ENCODE peak calls at places on chromosomes 2 and 18, in five cellular contexts. One of them, this sample, is unnamed.

GRCh38 chr2:37418956-37419355 is 74.5 kb downstream of the QPCT start:
- DNase-seq in stomach: no peak
- DNase-seq in tibial nerve: no peak
- DNase-seq in upper lobe of left lung: no peak
- DNase-seq in body of pancreas: no peak
- DNase-seq in this sample: no peak

GRCh38 chr18:3703732-3704176 is 253.8 kb downstream of the TGIF1 start:
- DNase-seq in tibial nerve: peak; percentile 23
- DNase-seq in body of pancreas: peak; percentile 62
- DNase-seq in upper lobe of left lung: peak; percentile 47
- DNase-seq in stomach: peak; percentile 76
- DNase-seq in this sample: peak; percentile 71

GRCh38 chr2:119423811-119424210 is 7.8 kb upstream of the TMEM37 start:
- DNase-seq in upper lobe of left lung: no peak
- DNase-seq in tibial nerve: no peak
- DNase-seq in body of pancreas: no peak
- DNase-seq in stomach: no peak
- DNase-seq in this sample: no peak

GRCh38 chr2:30147196-30147714 is 448 bp downstream of the YPEL5 start:
- DNase-seq in tibial nerve: no peak
- DNase-seq in upper lobe of left lung: peak; percentile 23
- DNase-seq in body of pancreas: no peak
- DNase-seq in stomach: peak; percentile 30
- DNase-seq in this sample: peak; percentile 49

GRCh38 chr2:195343942-195344530 is 313.0 kb upstream of the SLC39A10 start:
- DNase-seq in upper lobe of left lung: no peak
- DNase-seq in stomach: no peak
- DNase-seq in tibial nerve: no peak
- DNase-seq in body of pancreas: no peak
- DNase-seq in this sample: no peak

GRCh38 chr2:169129703-169130243 is 60.4 kb downstream of the DHRS9 start:
- DNase-seq in upper lobe of left lung: no peak
- DNase-seq in tibial nerve: no peak
- DNase-seq in body of pancreas: no peak
- DNase-seq in stomach: no peak
- DNase-seq in this sample: no peak

GRCh38 chr2:134980639-134981038 is 62.0 kb downstream of the CCNT2 start:
- DNase-seq in body of pancreas: no peak
- DNase-seq in upper lobe of left lung: no peak
- DNase-seq in stomach: no peak
- DNase-seq in tibial nerve: no peak
- DNase-seq in this sample: no peak

GRCh38 chr2:3522851-3523481 is 3.6 kb upstream of the ADI1 start:
- DNase-seq in stomach: peak; percentile 55
- DNase-seq in tibial nerve: no peak
- DNase-seq in upper lobe of left lung: no peak
- DNase-seq in body of pancreas: peak; percentile 37
- DNase-seq in this sample: no peak

GRCh38 chr2:207126724-207127314 is 38.9 kb downstream of the KLF7 start:
- DNase-seq in upper lobe of left lung: no peak
- DNase-seq in body of pancreas: no peak
- DNase-seq in stomach: no peak
- DNase-seq in tibial nerve: no peak
- DNase-seq in this sample: no peak

GRCh38 chr2:126645211-126645618 is 10.7 kb upstream of the GYPC start:
- DNase-seq in tibial nerve: no peak
- DNase-seq in body of pancreas: no peak
- DNase-seq in stomach: no peak
- DNase-seq in upper lobe of left lung: no peak
- DNase-seq in this sample: no peak

GRCh38 chr2:19955544-19956422 is 34.1 kb downstream of the WDR35 start:
- DNase-seq in upper lobe of left lung: peak; percentile 63
- DNase-seq in tibial nerve: no peak
- DNase-seq in stomach: peak; percentile 59
- DNase-seq in body of pancreas: peak; percentile 46
- DNase-seq in this sample: peak; percentile 65

GRCh38 chr2:207694811-207695281 is 16.6 kb upstream of the CCNYL1 start:
- DNase-seq in tibial nerve: no peak
- DNase-seq in body of pancreas: no peak
- DNase-seq in upper lobe of left lung: no peak
- DNase-seq in stomach: no peak
- DNase-seq in this sample: no peak

GRCh38 chr2:72819501-72819900 is 6.3 kb downstream of the EXOC6B start:
- DNase-seq in stomach: no peak
- DNase-seq in tibial nerve: no peak
- DNase-seq in upper lobe of left lung: no peak
- DNase-seq in body of pancreas: no peak
- DNase-seq in this sample: no peak

GRCh38 chr2:29066271-29066860 is 8.0 kb downstream of the PCARE start:
- DNase-seq in tibial nerve: no peak
- DNase-seq in stomach: no peak
- DNase-seq in body of pancreas: no peak
- DNase-seq in upper lobe of left lung: peak; percentile 52
- DNase-seq in this sample: no peak

DNA sequence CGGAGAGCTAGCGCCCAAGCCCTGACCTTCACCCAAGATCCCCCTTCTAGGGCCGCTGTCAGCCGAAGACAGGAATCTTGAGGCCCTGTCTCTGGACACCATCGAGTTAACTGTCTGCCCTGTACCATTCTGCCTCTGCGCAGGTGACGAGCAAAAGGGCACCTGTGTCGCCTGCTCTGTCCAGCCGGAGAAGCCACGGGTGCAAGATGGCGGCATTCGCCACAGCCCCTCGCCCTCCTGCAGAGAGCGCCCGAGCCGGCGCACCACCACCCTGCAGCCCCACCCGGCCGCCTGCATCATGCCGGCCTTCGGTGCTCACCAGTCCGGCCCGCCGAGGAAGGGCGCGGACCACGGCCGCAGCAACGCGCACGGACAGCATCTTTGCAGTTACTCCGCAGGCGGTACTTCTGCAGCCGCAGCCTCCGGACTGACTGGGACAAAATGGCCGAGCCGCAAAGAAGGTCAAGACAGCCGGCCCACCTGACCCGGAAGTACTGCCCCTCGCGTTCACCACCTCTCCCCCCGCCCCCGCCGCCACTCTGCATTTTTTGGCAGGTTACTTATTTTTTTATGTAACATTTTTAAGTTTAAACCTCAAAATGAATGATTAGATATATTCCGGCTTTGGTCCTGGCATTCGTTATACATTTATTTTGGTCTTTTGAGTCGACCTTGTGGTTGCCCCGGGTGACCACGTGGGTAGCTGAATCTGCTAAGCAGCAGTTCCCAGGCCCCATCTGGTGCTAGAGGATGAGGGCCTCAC is at the start of gene ATP5F1A:
- DNase-seq in upper lobe of left lung: peak; percentile 94
- DNase-seq in stomach: peak; percentile 86
- DNase-seq in tibial nerve: peak; percentile 85
- DNase-seq in body of pancreas: peak; percentile 91
- DNase-seq in this sample: peak; percentile 85
- TF ChIP-seq CTCF in upper lobe of left lung: no peak
- TF ChIP-seq CTCF in stomach: no peak
- TF ChIP-seq CTCF in tibial nerve: no peak
- TF ChIP-seq CTCF in body of pancreas: no peak
- TF ChIP-seq CTCF in this sample: no peak

GRCh38 chr2:101947374-101947773 is 44.4 kb upstream of the IL1R2 start:
- DNase-seq in tibial nerve: no peak
- DNase-seq in upper lobe of left lung: no peak
- DNase-seq in body of pancreas: no peak
- DNase-seq in stomach: no peak
- DNase-seq in this sample: no peak
- TF ChIP-seq CTCF in tibial nerve: no peak
- TF ChIP-seq CTCF in upper lobe of left lung: no peak
- TF ChIP-seq CTCF in body of pancreas: no peak
- TF ChIP-seq CTCF in stomach: no peak
- TF ChIP-seq CTCF in this sample: no peak

GRCh38 chr18:58128286-58129018 is 84.4 kb downstream of the NEDD4L start:
- DNase-seq in stomach: peak; percentile 42
- DNase-seq in tibial nerve: no peak
- DNase-seq in upper lobe of left lung: no peak
- DNase-seq in body of pancreas: peak; percentile 36
- DNase-seq in this sample: no peak
- TF ChIP-seq CTCF in stomach: no peak
- TF ChIP-seq CTCF in tibial nerve: no peak
- TF ChIP-seq CTCF in upper lobe of left lung: no peak
- TF ChIP-seq CTCF in body of pancreas: no peak
- TF ChIP-seq CTCF in this sample: no peak

GRCh38 chr2:166417669-166418068 is 41.9 kb upstream of the SCN9A start:
- DNase-seq in tibial nerve: no peak
- DNase-seq in body of pancreas: no peak
- DNase-seq in upper lobe of left lung: no peak
- DNase-seq in stomach: no peak
- DNase-seq in this sample: no peak

GRCh38 chr2:166418853-166419615 is 43.3 kb upstream of the SCN9A start:
- DNase-seq in body of pancreas: no peak
- DNase-seq in tibial nerve: no peak
- DNase-seq in stomach: no peak
- DNase-seq in upper lobe of left lung: no peak
- DNase-seq in this sample: no peak

GRCh38 chr2:166424841-166425240 is 49.1 kb upstream of the SCN9A start:
- DNase-seq in stomach: no peak
- DNase-seq in tibial nerve: no peak
- DNase-seq in body of pancreas: no peak
- DNase-seq in upper lobe of left lung: no peak
- DNase-seq in this sample: no peak

GRCh38 chr2:166419616-166419934 is 43.8 kb upstream of the SCN9A start:
- DNase-seq in stomach: no peak
- DNase-seq in upper lobe of left lung: no peak
- DNase-seq in body of pancreas: no peak
- DNase-seq in tibial nerve: no peak
- DNase-seq in this sample: no peak
- TF ChIP-seq CTCF in stomach: no peak
- TF ChIP-seq CTCF in upper lobe of left lung: no peak
- TF ChIP-seq CTCF in body of pancreas: peak; percentile 18
- TF ChIP-seq CTCF in tibial nerve: no peak
- TF ChIP-seq CTCF in this sample: peak; percentile 45

GRCh38 chr2:224749136-224749535 is 33.0 kb upstream of the CCDC195 start:
- DNase-seq in upper lobe of left lung: no peak
- DNase-seq in body of pancreas: no peak
- DNase-seq in stomach: no peak
- DNase-seq in tibial nerve: no peak
- DNase-seq in this sample: no peak
- TF ChIP-seq CTCF in upper lobe of left lung: no peak
- TF ChIP-seq CTCF in body of pancreas: no peak
- TF ChIP-seq CTCF in stomach: no peak
- TF ChIP-seq CTCF in tibial nerve: no peak
- TF ChIP-seq CTCF in this sample: no peak

GRCh38 chr2:187658952-187659525 is 104.8 kb upstream of the TFPI start:
- DNase-seq in stomach: no peak
- DNase-seq in body of pancreas: no peak
- DNase-seq in upper lobe of left lung: no peak
- DNase-seq in tibial nerve: no peak
- DNase-seq in this sample: no peak
- TF ChIP-seq CTCF in stomach: no peak
- TF ChIP-seq CTCF in body of pancreas: no peak
- TF ChIP-seq CTCF in upper lobe of left lung: peak; percentile 10
- TF ChIP-seq CTCF in tibial nerve: no peak
- TF ChIP-seq CTCF in this sample: peak; percentile 54